ENCODE peak calls at places on chromosome 3, in five cellular contexts. One of them, this sample, is unnamed.

GRCh38 chr3:168025076-168025475 is 70.6 kb downstream of the GOLIM4 start:
- DNase-seq in brain microvascular endothelial cell: no peak
- DNase-seq in left ventricle myocardium inferior: no peak
- DNase-seq in colonic mucosa: no peak
- DNase-seq in naive thymus-derived CD4-positive, alpha-beta T cell: no peak
- DNase-seq in this sample: no peak

GRCh38 chr3:69442771-69443197 is 56.9 kb upstream of the FRMD4B start:
- DNase-seq in brain microvascular endothelial cell: no peak
- DNase-seq in left ventricle myocardium inferior: no peak
- DNase-seq in colonic mucosa: no peak
- DNase-seq in naive thymus-derived CD4-positive, alpha-beta T cell: no peak
- DNase-seq in this sample: no peak

GRCh38 chr3:11655188-11655928 is 11.6 kb upstream of the VGLL4 start:
- DNase-seq in brain microvascular endothelial cell: no peak
- DNase-seq in left ventricle myocardium inferior: no peak
- DNase-seq in colonic mucosa: no peak
- DNase-seq in naive thymus-derived CD4-positive, alpha-beta T cell: no peak
- DNase-seq in this sample: no peak

GRCh38 chr3:10192953-10193691 is 28.4 kb downstream of the IRAK2 start:
- DNase-seq in brain microvascular endothelial cell: peak; percentile 93
- DNase-seq in left ventricle myocardium inferior: no peak
- DNase-seq in colonic mucosa: peak; percentile 46
- DNase-seq in naive thymus-derived CD4-positive, alpha-beta T cell: peak; percentile 67
- DNase-seq in this sample: peak; percentile 41

GRCh38 chr3:196268270-196269163 is 19.0 kb downstream of the PCYT1A start:
- DNase-seq in brain microvascular endothelial cell: peak; percentile 86
- DNase-seq in left ventricle myocardium inferior: no peak
- DNase-seq in colonic mucosa: no peak
- DNase-seq in naive thymus-derived CD4-positive, alpha-beta T cell: no peak
- DNase-seq in this sample: no peak

GRCh38 chr3:168139947-168140346 is 44.2 kb upstream of the GOLIM4 start:
- DNase-seq in brain microvascular endothelial cell: no peak
- DNase-seq in left ventricle myocardium inferior: no peak
- DNase-seq in colonic mucosa: no peak
- DNase-seq in naive thymus-derived CD4-positive, alpha-beta T cell: no peak
- DNase-seq in this sample: no peak

GRCh38 chr3:135020181-135020580 is 225.1 kb downstream of the EPHB1 start:
- DNase-seq in brain microvascular endothelial cell: no peak
- DNase-seq in left ventricle myocardium inferior: no peak
- DNase-seq in colonic mucosa: no peak
- DNase-seq in naive thymus-derived CD4-positive, alpha-beta T cell: no peak
- DNase-seq in this sample: no peak

GRCh38 chr3:183576487-183577107 is 21.1 kb upstream of the KLHL6 start:
- DNase-seq in brain microvascular endothelial cell: peak; percentile 23
- DNase-seq in left ventricle myocardium inferior: no peak
- DNase-seq in colonic mucosa: no peak
- DNase-seq in naive thymus-derived CD4-positive, alpha-beta T cell: no peak
- DNase-seq in this sample: no peak

GRCh38 chr3:31613654-31614053 is 80.9 kb downstream of the STT3B start:
- DNase-seq in brain microvascular endothelial cell: no peak
- DNase-seq in left ventricle myocardium inferior: no peak
- DNase-seq in colonic mucosa: no peak
- DNase-seq in naive thymus-derived CD4-positive, alpha-beta T cell: no peak
- DNase-seq in this sample: no peak

GRCh38 chr3:39216176-39216790 is 23.9 kb upstream of the XIRP1 start:
- DNase-seq in brain microvascular endothelial cell: no peak
- DNase-seq in left ventricle myocardium inferior: no peak
- DNase-seq in colonic mucosa: no peak
- DNase-seq in naive thymus-derived CD4-positive, alpha-beta T cell: no peak
- DNase-seq in this sample: no peak

DNA sequence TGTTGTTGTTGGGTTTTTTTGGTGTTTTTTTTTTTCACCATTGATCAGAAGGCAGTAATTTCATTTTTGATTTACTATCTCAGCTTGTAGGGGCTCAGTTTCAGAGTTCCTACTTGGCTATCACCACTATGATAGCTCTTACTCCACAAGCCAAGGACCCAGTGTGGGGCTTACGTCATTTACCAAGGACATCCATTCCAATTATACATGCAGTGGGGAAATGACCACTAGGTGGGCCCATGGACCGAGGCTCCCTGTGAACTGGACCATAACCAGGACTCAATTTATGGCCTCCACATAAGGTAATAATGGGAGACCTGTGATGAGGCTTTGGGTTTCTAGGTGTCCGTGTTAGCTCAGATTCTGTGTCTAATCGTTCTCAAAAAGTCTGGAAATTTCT is 67.5 kb upstream of the CACNA1D start:
- DNase-seq in brain microvascular endothelial cell: no peak
- DNase-seq in left ventricle myocardium inferior: no peak
- DNase-seq in colonic mucosa: no peak
- DNase-seq in naive thymus-derived CD4-positive, alpha-beta T cell: no peak
- DNase-seq in this sample: no peak
- H3K27me3 ChIP-seq in brain microvascular endothelial cell: no peaks in the 10 kb centered on the region
- H3K27me3 ChIP-seq in left ventricle myocardium inferior: peaks cover 14% of the 10 kb centered on the region
- H3K27me3 ChIP-seq in colonic mucosa: no peaks in the 10 kb centered on the region
- H3K27me3 ChIP-seq in naive thymus-derived CD4-positive, alpha-beta T cell: no peaks in the 10 kb centered on the region
- H3K27me3 ChIP-seq in this sample: no peaks in the 10 kb centered on the region

DNA sequence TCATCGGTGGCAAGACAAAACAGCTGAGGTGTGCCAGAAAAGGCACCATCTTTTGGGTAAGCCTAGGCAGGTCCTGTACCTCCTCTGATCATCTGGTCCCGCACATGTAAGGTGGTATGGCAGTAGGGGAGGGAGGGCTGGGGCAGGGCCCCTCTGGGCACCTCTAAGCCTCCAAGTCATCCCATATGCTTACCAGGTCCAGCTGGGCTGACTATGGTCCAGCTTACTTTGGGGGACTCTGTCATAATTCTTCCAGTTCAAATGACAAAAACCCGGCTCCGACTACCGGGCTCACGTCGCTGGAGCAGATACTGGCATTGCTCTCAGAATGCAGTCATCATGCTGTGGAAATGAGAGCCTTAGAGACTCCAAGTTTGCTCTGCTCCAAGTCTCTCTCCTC is 1.9 kb upstream of the RAB6B start:
- DNase-seq in brain microvascular endothelial cell: no peak
- DNase-seq in left ventricle myocardium inferior: no peak
- DNase-seq in colonic mucosa: no peak
- DNase-seq in naive thymus-derived CD4-positive, alpha-beta T cell: no peak
- DNase-seq in this sample: no peak
- H3K27me3 ChIP-seq in brain microvascular endothelial cell: peaks cover 19% of the 10 kb centered on the region
- H3K27me3 ChIP-seq in left ventricle myocardium inferior: peaks cover 22% of the 10 kb centered on the region
- H3K27me3 ChIP-seq in colonic mucosa: peaks cover 23% of the 10 kb centered on the region
- H3K27me3 ChIP-seq in naive thymus-derived CD4-positive, alpha-beta T cell: no peaks in the 10 kb centered on the region
- H3K27me3 ChIP-seq in this sample: no peaks in the 10 kb centered on the region

GRCh38 chr3:52278510-52279069 is at the start of gene WDR82:
- DNase-seq in brain microvascular endothelial cell: peak; percentile 91
- DNase-seq in left ventricle myocardium inferior: peak; percentile 99
- DNase-seq in colonic mucosa: peak; percentile 98
- DNase-seq in naive thymus-derived CD4-positive, alpha-beta T cell: peak; percentile 95
- DNase-seq in this sample: peak; percentile 95
- H3K27me3 ChIP-seq in brain microvascular endothelial cell: no peaks in the 10 kb centered on the region
- H3K27me3 ChIP-seq in left ventricle myocardium inferior: no peaks in the 10 kb centered on the region
- H3K27me3 ChIP-seq in colonic mucosa: no peaks in the 10 kb centered on the region
- H3K27me3 ChIP-seq in naive thymus-derived CD4-positive, alpha-beta T cell: no peaks in the 10 kb centered on the region
- H3K27me3 ChIP-seq in this sample: no peaks in the 10 kb centered on the region

GRCh38 chr3:46586738-46587246 is 20.7 kb upstream of the LRRC2 start:
- DNase-seq in brain microvascular endothelial cell: no peak
- DNase-seq in left ventricle myocardium inferior: no peak
- DNase-seq in colonic mucosa: no peak
- DNase-seq in naive thymus-derived CD4-positive, alpha-beta T cell: no peak
- DNase-seq in this sample: no peak
- H3K27me3 ChIP-seq in brain microvascular endothelial cell: no peaks in the 10 kb centered on the region
- H3K27me3 ChIP-seq in left ventricle myocardium inferior: no peaks in the 10 kb centered on the region
- H3K27me3 ChIP-seq in colonic mucosa: no peaks in the 10 kb centered on the region
- H3K27me3 ChIP-seq in naive thymus-derived CD4-positive, alpha-beta T cell: no peaks in the 10 kb centered on the region
- H3K27me3 ChIP-seq in this sample: no peaks in the 10 kb centered on the region

GRCh38 chr3:147410126-147410517 is 957 bp downstream of the ZIC1 start:
- DNase-seq in brain microvascular endothelial cell: no peak
- DNase-seq in left ventricle myocardium inferior: no peak
- DNase-seq in colonic mucosa: no peak
- DNase-seq in naive thymus-derived CD4-positive, alpha-beta T cell: no peak
- DNase-seq in this sample: no peak
- H3K27me3 ChIP-seq in brain microvascular endothelial cell: no peaks in the 10 kb centered on the region
- H3K27me3 ChIP-seq in left ventricle myocardium inferior: peaks cover 100% of the 10 kb centered on the region
- H3K27me3 ChIP-seq in colonic mucosa: peaks cover 95% of the 10 kb centered on the region
- H3K27me3 ChIP-seq in naive thymus-derived CD4-positive, alpha-beta T cell: peaks cover 29% of the 10 kb centered on the region
- H3K27me3 ChIP-seq in this sample: peaks cover 28% of the 10 kb centered on the region

GRCh38 chr3:147419062-147419701 is 10.0 kb downstream of the ZIC1 start:
- DNase-seq in brain microvascular endothelial cell: peak; percentile 94
- DNase-seq in left ventricle myocardium inferior: no peak
- DNase-seq in colonic mucosa: no peak
- DNase-seq in naive thymus-derived CD4-positive, alpha-beta T cell: no peak
- DNase-seq in this sample: peak; percentile 72
- H3K27me3 ChIP-seq in brain microvascular endothelial cell: no peaks in the 10 kb centered on the region
- H3K27me3 ChIP-seq in left ventricle myocardium inferior: peaks cover 100% of the 10 kb centered on the region
- H3K27me3 ChIP-seq in colonic mucosa: peaks cover 85% of the 10 kb centered on the region
- H3K27me3 ChIP-seq in naive thymus-derived CD4-positive, alpha-beta T cell: peaks cover 28% of the 10 kb centered on the region
- H3K27me3 ChIP-seq in this sample: peaks cover 3% of the 10 kb centered on the region

GRCh38 chr3:129010316-129010956 is 9.3 kb downstream of the EFCC1 start:
- DNase-seq in brain microvascular endothelial cell: no peak
- DNase-seq in left ventricle myocardium inferior: no peak
- DNase-seq in colonic mucosa: no peak
- DNase-seq in naive thymus-derived CD4-positive, alpha-beta T cell: no peak
- DNase-seq in this sample: no peak
- H3K27me3 ChIP-seq in brain microvascular endothelial cell: peaks cover 13% of the 10 kb centered on the region
- H3K27me3 ChIP-seq in left ventricle myocardium inferior: peaks cover 20% of the 10 kb centered on the region
- H3K27me3 ChIP-seq in colonic mucosa: no peaks in the 10 kb centered on the region
- H3K27me3 ChIP-seq in naive thymus-derived CD4-positive, alpha-beta T cell: no peaks in the 10 kb centered on the region
- H3K27me3 ChIP-seq in this sample: no peaks in the 10 kb centered on the region

GRCh38 chr3:140630866-140631265 is 47.0 kb upstream of the TRIM42 start:
- DNase-seq in brain microvascular endothelial cell: peak; percentile 41
- DNase-seq in left ventricle myocardium inferior: no peak
- DNase-seq in colonic mucosa: no peak
- DNase-seq in naive thymus-derived CD4-positive, alpha-beta T cell: no peak
- DNase-seq in this sample: no peak

GRCh38 chr3:140636452-140637138 is 41.3 kb upstream of the TRIM42 start:
- DNase-seq in brain microvascular endothelial cell: no peak
- DNase-seq in left ventricle myocardium inferior: no peak
- DNase-seq in colonic mucosa: no peak
- DNase-seq in naive thymus-derived CD4-positive, alpha-beta T cell: no peak
- DNase-seq in this sample: no peak

GRCh38 chr3:140630366-140630765 is 47.5 kb upstream of the TRIM42 start:
- DNase-seq in brain microvascular endothelial cell: no peak
- DNase-seq in left ventricle myocardium inferior: no peak
- DNase-seq in colonic mucosa: no peak
- DNase-seq in naive thymus-derived CD4-positive, alpha-beta T cell: no peak
- DNase-seq in this sample: no peak

GRCh38 chr3:140629351-140630137 is 48.3 kb upstream of the TRIM42 start:
- DNase-seq in brain microvascular endothelial cell: peak; percentile 96
- DNase-seq in left ventricle myocardium inferior: no peak
- DNase-seq in colonic mucosa: no peak
- DNase-seq in naive thymus-derived CD4-positive, alpha-beta T cell: no peak
- DNase-seq in this sample: no peak

DNA sequence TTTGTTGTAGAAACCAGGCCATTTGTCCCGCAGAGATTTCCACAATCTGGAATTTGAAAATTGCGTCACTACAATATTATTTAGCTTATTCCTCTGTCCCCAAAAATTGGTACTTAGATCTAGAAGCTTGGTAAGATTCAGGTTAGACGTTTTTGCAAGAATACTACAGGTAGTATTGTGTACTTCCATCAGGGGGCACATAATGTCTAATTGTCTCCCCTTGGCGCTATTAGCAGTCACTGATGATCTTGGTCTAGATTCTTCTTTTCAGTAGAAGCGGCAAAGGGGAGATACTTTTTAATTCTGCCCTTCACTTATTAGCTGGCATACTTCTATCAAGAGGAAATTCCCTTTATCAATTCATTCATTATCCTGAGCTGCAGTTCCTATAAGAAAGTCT is 42.6 kb upstream of the TRIM42 start:
- DNase-seq in brain microvascular endothelial cell: no peak
- DNase-seq in left ventricle myocardium inferior: no peak
- DNase-seq in colonic mucosa: no peak
- DNase-seq in naive thymus-derived CD4-positive, alpha-beta T cell: no peak
- DNase-seq in this sample: no peak
- H3K27me3 ChIP-seq in brain microvascular endothelial cell: no peaks in the 10 kb centered on the region
- H3K27me3 ChIP-seq in left ventricle myocardium inferior: no peaks in the 10 kb centered on the region
- H3K27me3 ChIP-seq in colonic mucosa: no peaks in the 10 kb centered on the region
- H3K27me3 ChIP-seq in naive thymus-derived CD4-positive, alpha-beta T cell: no peaks in the 10 kb centered on the region
- H3K27me3 ChIP-seq in this sample: no peaks in the 10 kb centered on the region

GRCh38 chr3:53493618-53493996 is 804 bp upstream of the CACNA1D start:
- DNase-seq in brain microvascular endothelial cell: no peak
- DNase-seq in left ventricle myocardium inferior: no peak
- DNase-seq in colonic mucosa: no peak
- DNase-seq in naive thymus-derived CD4-positive, alpha-beta T cell: no peak
- DNase-seq in this sample: no peak
- H3K27me3 ChIP-seq in brain microvascular endothelial cell: peaks cover 39% of the 10 kb centered on the region
- H3K27me3 ChIP-seq in left ventricle myocardium inferior: peaks cover 83% of the 10 kb centered on the region
- H3K27me3 ChIP-seq in colonic mucosa: peaks cover 7% of the 10 kb centered on the region
- H3K27me3 ChIP-seq in naive thymus-derived CD4-positive, alpha-beta T cell: peaks cover 17% of the 10 kb centered on the region
- H3K27me3 ChIP-seq in this sample: peaks cover 36% of the 10 kb centered on the region

This sample was measured in gastrocnemius medialis.